ENCODE peak calls at places on chromosome 20, in five cellular contexts. N, B, Z, S and H are unnamed samples.

GRCh38 chr20:16475225-16475624 is 98.0 kb downstream of the KIF16B start:
- DNase-seq in N (no peak), S (no peak), B (no peak), Z (no peak), H (no peak)

GRCh38 chr20:62524486-62524885 is 48.7 kb upstream of the GATA5 start:
- DNase-seq in B (no peak), S (no peak), Z (no peak), N (no peak), H (no peak)

GRCh38 chr20:31788578-31788977 is 30.6 kb upstream of the MYLK2 start:
- DNase-seq in B (no peak), N (no peak), Z (no peak), S (no peak), H (no peak)

GRCh38 chr20:17687800-17688199 is 5.8 kb upstream of the RRBP1 start:
- DNase-seq in S (no peak), N (no peak), B (no peak), Z (no peak), H (no peak)

GRCh38 chr20:44111712-44112335 is 75.2 kb downstream of the JPH2 start:
- DNase-seq in B (no peak), N (no peak), Z (peak; percentile 22), S (no peak), H (no peak)

GRCh38 chr20:62760536-62761057 is 35.7 kb upstream of the MRGBP start:
- DNase-seq in S (peak; percentile 45), Z (no peak), B (no peak), N (no peak), H (peak; percentile 66)

GRCh38 chr20:59785986-59786753 is 147.3 kb downstream of the SYCP2 start:
- DNase-seq in N (no peak), S (no peak), Z (peak; percentile 6), B (no peak), H (no peak)

GRCh38 chr20:10985536-10985935 is 311.7 kb upstream of the JAG1 start:
- DNase-seq in Z (no peak), B (no peak), N (no peak), S (no peak), H (no peak)

GRCh38 chr20:61901421-61902212 is 164.1 kb downstream of the TAF4 start:
- DNase-seq in B (no peak), S (peak; percentile 64), N (no peak), Z (no peak), H (no peak)

GRCh38 chr20:54133434-54134427 is 40.1 kb downstream of the CYP24A1 start:
- DNase-seq in Z (no peak), S (no peak), N (no peak), B (no peak), H (no peak)

GRCh38 chr20:15708984-15709598 is 864.2 kb downstream of the KIF16B start:
- DNase-seq in N (peak; percentile 64), S (peak; percentile 86), B (peak; percentile 70), Z (peak; percentile 24), H (no peak)

GRCh38 chr20:36927704-36928103 is 23.8 kb downstream of the SAMHD1 start:
- DNase-seq in N (no peak), B (no peak), S (no peak), Z (no peak), H (no peak)

GRCh38 chr20:44196278-44196677 is 9.3 kb upstream of the JPH2 start:
- DNase-seq in S (no peak), B (no peak), Z (no peak), N (no peak), H (no peak)

GRCh38 chr20:62010551-62011402 is 54.9 kb downstream of the TAF4 start:
- DNase-seq in Z (peak; percentile 47), N (peak; percentile 61), B (peak; percentile 49), S (no peak), H (peak; percentile 33)

DNA sequence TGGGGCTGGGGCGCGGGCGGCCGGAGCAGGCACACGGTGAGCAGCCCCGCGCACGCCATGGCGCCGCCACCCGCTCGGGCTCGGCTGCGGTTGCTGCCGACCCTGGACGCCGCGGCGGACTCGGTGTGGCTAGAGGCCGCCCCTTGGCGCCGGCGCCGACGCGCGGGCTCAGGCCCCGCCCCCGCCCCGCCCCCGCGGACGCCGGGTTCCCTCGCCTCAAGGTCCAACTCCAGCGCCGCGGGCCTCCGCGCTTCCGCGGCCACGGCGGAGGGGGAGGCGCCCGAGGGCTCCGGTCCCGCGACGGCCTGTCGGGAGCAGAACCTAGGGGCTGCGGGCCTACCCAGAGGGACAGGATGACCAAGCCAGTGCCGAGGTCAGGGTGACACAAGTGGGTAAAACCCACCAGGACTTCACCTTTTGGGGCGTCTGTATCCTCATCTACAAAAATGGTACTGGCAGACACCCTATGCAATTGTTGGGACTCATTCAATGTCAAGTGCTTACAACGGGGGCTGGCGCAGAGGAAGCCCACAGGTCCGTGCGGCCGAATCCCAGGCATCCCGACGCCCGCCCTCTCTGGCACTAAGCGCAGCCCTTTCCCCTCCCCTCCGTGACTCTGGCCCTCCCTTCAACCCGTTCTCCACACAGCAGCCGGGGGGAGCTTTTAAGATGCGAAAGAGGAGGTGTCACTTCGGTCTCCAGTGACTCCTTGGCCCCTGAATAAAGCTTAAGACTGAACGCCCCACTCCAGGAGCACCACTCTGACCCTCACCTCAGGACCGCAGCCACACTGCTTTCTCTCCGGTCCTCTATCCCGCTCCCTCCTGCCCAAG is at the start of gene NECAB3:
- DNase-seq in B (peak; percentile 87), S (peak; percentile 94), N (peak; percentile 85), Z (peak; percentile 89), H (peak; percentile 91)
- TF ChIP-seq POLR2A in B (peak; percentile 76), S (peak; percentile 8), N (peak; percentile 83), Z (peak; percentile 64), H (no peak)

DNA sequence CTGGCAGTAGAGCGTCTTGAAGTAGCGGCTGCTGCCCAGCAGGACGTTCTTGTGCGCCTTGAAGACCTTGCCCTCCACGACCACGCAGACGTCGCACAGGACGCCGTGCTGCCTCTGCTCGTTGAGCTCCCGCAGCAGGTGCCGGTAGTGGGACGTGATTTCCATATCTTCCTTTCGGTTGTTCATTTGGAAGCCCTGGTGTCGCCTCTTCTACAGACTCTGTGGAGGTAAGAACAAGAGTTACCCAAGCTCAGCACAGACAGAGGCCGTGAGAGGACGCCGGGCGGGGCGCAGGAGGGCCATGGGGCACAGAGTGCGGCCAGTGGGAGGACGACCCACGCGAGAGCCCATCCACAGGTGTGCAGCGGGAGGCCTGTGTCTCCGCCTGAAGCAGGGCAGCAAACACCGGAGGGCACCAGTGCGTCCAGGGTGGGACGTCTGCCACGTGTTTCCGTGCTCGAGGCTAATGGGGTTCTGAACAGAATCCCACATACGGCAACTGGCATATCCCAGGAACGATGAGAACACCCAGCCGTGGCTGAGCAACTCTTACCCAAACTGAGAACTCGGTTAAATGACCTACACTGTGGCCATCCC is 40.4 kb downstream of the ZBTB46 start:
- DNase-seq in S (no peak), Z (no peak), B (no peak), N (no peak), H (no peak)
- TF ChIP-seq CTCF in S (no peak), Z (no peak), B (no peak), N (no peak), H (no peak)

GRCh38 chr20:58330229-58330628 is 20.7 kb downstream of the RAB22A start:
- DNase-seq in Z (no peak), S (no peak), B (no peak), N (no peak), H (no peak)
- H3K27me3 ChIP-seq in Z (no peaks in the 10 kb centered on the region), S (no peaks in the 10 kb centered on the region), B (no peaks in the 10 kb centered on the region), N (no peaks in the 10 kb centered on the region), H (no peaks in the 10 kb centered on the region)

GRCh38 chr20:5140195-5140594 is 13.4 kb downstream of the CDS2 start:
- DNase-seq in Z (no peak), N (no peak), B (no peak), S (no peak), H (no peak)
- TF ChIP-seq POLR2A in Z (no peak), N (no peak), B (no peak), S (no peak), H (no peak)

GRCh38 chr20:12660918-12661317 is 347.9 kb upstream of the SPTLC3 start:
- DNase-seq in S (no peak), N (no peak), B (no peak), Z (peak; percentile 16), H (no peak)
- TF ChIP-seq CTCF in S (no peak), N (no peak), B (no peak), Z (no peak), H (no peak)